ENCODE peak calls at places on chromosome 7, in four cellular contexts. M, W, V and Q are unnamed samples.

GRCh38 chr7:28582226-28582625 is 169.9 kb downstream of the CREB5 start:
- DNase-seq in M (no peak), W (no peak), V (no peak), Q (no peak)

GRCh38 chr7:78254397-78255055 is 456.0 kb downstream of the PHTF2 start:
- DNase-seq in M (no peak), W (no peak), V (no peak), Q (no peak)

GRCh38 chr7:93623816-93624215 is 49.3 kb upstream of the CALCR start:
- DNase-seq in M (no peak), W (no peak), V (no peak), Q (no peak)

GRCh38 chr7:38542156-38542555 is 89.0 kb downstream of the AMPH start:
- DNase-seq in M (no peak), W (no peak), V (no peak), Q (no peak)

GRCh38 chr7:35761882-35762720 is 38.8 kb upstream of the SEPTIN7 start:
- DNase-seq in M (no peak), W (no peak), V (no peak), Q (no peak)

GRCh38 chr7:40749877-40750276 is 615.1 kb downstream of the SUGCT start:
- DNase-seq in M (no peak), W (no peak), V (no peak), Q (no peak)

GRCh38 chr7:111012799-111013675 is 77.9 kb upstream of the LRRN3 start:
- DNase-seq in M (no peak), W (no peak), V (peak; percentile 63), Q (no peak)

GRCh38 chr7:17301491-17302101 is 3.1 kb downstream of the AHR start:
- DNase-seq in M (no peak), W (peak; percentile 12), V (no peak), Q (no peak)

GRCh38 chr7:99090811-99091582 is 52.9 kb downstream of the SMURF1 start:
- DNase-seq in M (no peak), W (peak; percentile 30), V (no peak), Q (no peak)

GRCh38 chr7:28858206-28858605 is 99.9 kb downstream of the TRIL start:
- DNase-seq in M (no peak), W (no peak), V (no peak), Q (no peak)

DNA sequence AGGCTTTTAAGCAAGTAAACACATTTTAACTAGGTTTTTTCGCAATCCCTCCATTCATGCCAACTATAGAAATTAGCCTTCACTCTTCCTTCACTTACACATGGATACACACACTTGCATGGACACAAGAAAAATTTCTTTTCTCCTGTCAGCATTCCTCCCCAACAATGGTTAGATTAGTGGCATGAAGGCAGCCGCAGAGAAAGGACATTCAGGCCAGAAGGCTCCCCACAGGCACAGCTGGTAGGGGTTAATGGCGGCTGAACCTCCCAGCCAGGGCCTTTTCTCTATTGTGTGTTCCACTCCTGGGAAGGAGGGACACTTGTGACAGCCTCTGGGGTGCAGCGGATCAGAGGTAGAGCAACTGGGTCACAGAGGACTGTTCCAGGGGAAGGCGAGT is 255.0 kb upstream of the SP8 start:
- DNase-seq in M (no peak), W (no peak), V (no peak), Q (no peak)
- TF ChIP-seq TARDBP in M (no peak), W (no peak), V (no peak), Q (no peak)

GRCh38 chr7:55130554-55131198 is 111.9 kb downstream of the EGFR start:
- DNase-seq in M (no peak), W (no peak), V (no peak), Q (no peak)
- TF ChIP-seq TARDBP in M (no peak), W (no peak), V (no peak), Q (no peak)

GRCh38 chr7:156386097-156386496 is 254.5 kb upstream of the RNF32 start:
- DNase-seq in M (no peak), W (no peak), V (no peak), Q (peak; percentile 4)
- TF ChIP-seq TARDBP in M (no peak), W (no peak), V (no peak), Q (no peak)

GRCh38 chr7:143269254-143269653 is 6.0 kb downstream of the GSTK1 start:
- DNase-seq in M (no peak), W (no peak), V (no peak), Q (no peak)

GRCh38 chr7:143271240-143271639 is 8.0 kb downstream of the GSTK1 start:
- DNase-seq in M (no peak), W (no peak), V (no peak), Q (no peak)

DNA sequence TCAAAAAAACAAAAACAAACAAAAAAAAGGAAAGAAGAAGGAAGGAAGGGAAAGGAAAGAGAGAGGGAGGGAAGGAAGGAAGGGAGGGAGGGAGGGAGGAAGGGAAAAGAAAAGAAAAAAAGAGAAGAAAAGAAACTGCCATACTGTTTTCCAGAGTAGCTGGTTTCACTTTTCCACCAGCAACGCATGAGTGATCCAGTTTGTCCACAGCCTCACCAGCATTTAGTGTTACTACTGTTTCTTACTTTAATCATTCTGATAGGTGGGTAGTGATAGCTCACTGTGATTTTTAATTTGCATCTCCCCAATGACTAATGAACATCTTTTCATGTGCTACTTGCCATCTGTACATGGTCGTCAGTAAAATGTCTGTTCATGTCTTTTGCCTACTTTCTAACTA is 9.6 kb downstream of the GSTK1 start:
- DNase-seq in M (no peak), W (no peak), V (no peak), Q (no peak)
- TF ChIP-seq TARDBP in M (no peak), W (no peak), V (no peak), Q (no peak)

GRCh38 chr7:10122573-10123100 is 851.0 kb upstream of the PHF14 start:
- DNase-seq in M (no peak), W (no peak), V (no peak), Q (no peak)
- TF ChIP-seq TARDBP in M (no peak), W (no peak), V (no peak), Q (no peak)

GRCh38 chr7:83414947-83415346 is 234.0 kb downstream of the SEMA3E start:
- DNase-seq in M (no peak), W (no peak), V (no peak), Q (no peak)

GRCh38 chr7:83415840-83416239 is 233.1 kb downstream of the SEMA3E start:
- DNase-seq in M (no peak), W (no peak), V (no peak), Q (no peak)

GRCh38 chr7:83413831-83414230 is 235.1 kb downstream of the SEMA3E start:
- DNase-seq in M (no peak), W (no peak), V (no peak), Q (no peak)

GRCh38 chr7:83413425-83413824 is 235.5 kb downstream of the SEMA3E start:
- DNase-seq in M (no peak), W (no peak), V (no peak), Q (no peak)

DNA sequence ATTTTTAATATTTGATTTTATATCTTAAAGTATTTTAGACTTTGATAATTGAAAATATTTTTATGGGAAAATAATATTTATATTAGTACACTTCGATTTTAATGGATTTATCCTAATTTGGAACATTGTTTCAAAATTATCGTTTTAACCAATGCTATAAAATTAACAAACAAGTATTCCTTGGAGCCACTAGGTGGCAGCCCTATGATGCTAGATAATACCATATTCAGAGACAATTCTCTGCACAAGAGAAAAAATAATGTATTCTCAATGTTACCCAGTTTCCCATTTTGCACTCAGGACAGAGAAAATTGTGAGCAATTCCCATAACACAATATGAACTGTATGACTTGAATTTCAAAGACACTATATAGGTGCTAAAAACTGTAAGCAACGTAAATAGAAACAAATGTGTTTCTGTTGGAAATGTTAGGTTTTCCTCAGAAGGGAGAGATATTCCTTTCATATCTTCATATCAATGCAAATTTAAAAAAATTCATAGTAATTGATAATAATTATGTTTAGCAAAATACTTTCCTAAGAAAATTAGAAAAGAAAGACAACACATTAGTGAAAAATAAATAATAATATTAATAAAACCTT is 237.8 kb downstream of the SEMA3E start:
- DNase-seq in M (peak; percentile 16), W (peak; percentile 15), V (no peak), Q (peak; percentile 28)
- TF ChIP-seq TARDBP in M (no peak), W (no peak), V (no peak), Q (no peak)

GRCh38 chr7:146375155-146375554 is 258.6 kb downstream of the CNTNAP2 start:
- DNase-seq in M (no peak), W (no peak), V (no peak), Q (no peak)
- TF ChIP-seq TARDBP in M (no peak), W (no peak), V (no peak), Q (no peak)

GRCh38 chr7:130912910-130913720 is 179.1 kb upstream of the KLF14 start:
- DNase-seq in M (no peak), W (peak; percentile 35), V (peak; percentile 80), Q (peak; percentile 71)

GRCh38 chr7:130909161-130909836 is 175.3 kb upstream of the KLF14 start:
- DNase-seq in M (no peak), W (no peak), V (no peak), Q (no peak)

GRCh38 chr7:130909881-130910672 is 176.1 kb upstream of the KLF14 start:
- DNase-seq in M (no peak), W (no peak), V (no peak), Q (no peak)

GRCh38 chr7:130912086-130912909 is 178.3 kb upstream of the KLF14 start:
- DNase-seq in M (no peak), W (no peak), V (no peak), Q (peak; percentile 69)

GRCh38 chr7:130910949-130911944 is 177.2 kb upstream of the KLF14 start:
- DNase-seq in M (no peak), W (peak; percentile 55), V (no peak), Q (peak; percentile 28)
- TF ChIP-seq TARDBP in M (no peak), W (no peak), V (no peak), Q (no peak)

DNA sequence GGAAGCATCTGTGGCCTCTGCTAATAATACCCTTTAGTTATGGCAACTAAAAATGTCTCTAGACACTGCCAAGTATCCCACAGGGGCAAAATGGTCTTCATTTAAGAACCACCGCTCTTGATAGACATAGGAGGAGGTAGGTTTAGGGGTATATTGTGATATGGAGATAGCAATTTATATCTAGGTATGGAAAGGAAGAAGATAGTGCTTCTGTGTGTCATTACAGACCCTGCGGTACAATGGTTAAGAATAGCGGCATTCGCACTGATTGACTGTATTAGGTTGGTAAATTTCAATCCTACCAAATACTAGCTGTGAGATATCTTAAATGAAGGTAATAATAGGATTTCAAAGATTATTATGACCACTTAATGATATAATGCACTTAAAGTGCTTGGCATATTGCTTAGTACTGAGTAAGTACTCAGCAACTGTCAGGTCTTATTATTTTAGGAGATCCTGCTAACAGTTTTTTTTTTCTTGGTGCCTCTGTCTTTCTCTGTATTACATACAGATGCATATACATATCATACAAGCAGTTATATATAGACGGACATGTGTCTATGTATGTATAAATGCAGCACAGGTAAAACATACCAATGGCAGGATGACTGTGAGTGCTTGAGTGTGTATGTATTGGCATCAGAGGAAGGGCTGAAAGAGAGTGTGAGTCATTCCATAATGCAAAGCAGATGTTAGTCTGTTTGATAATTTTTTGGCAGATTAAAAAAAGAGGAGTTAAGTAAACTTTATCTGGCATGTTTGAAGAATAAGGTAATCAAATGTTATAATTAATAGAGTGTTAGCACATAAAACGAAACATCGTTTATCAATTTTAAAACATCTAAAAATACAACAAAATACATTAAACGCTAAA is 50.0 kb upstream of the ITGB8 start:
- DNase-seq in M (no peak), W (no peak), V (no peak), Q (no peak)
- TF ChIP-seq TARDBP in M (no peak), W (no peak), V (no peak), Q (no peak)